ENCODE peak calls at places on chromosomes 3 and 15, in four cellular contexts. M, U, B and F are unnamed samples.

GRCh38 chr15:72844067-72844466 is 60.5 kb upstream of the ADPGK start:
- DNase-seq in M (no peak), U (no peak), B (no peak), F (no peak)

GRCh38 chr3:178558637-178559036 is 22.4 kb downstream of the KCNMB2 start:
- DNase-seq in B (peak; percentile 48), M (no peak), U (no peak), F (no peak)

GRCh38 chr3:87694678-87695077 is 364.1 kb downstream of the CGGBP1 start:
- DNase-seq in U (no peak), M (no peak), B (no peak), F (no peak)

GRCh38 chr15:82146990-82147461 is 101.2 kb upstream of the MEX3B start:
- DNase-seq in B (no peak), M (no peak), U (no peak), F (no peak)

GRCh38 chr3:34152641-34153040 is 354.2 kb downstream of the PDCD6IP start:
- DNase-seq in B (no peak), M (no peak), U (no peak), F (no peak)

GRCh38 chr3:29454326-29454725 is 173.5 kb downstream of the RBMS3 start:
- DNase-seq in U (no peak), B (no peak), M (no peak), F (no peak)

GRCh38 chr15:42591238-42591936 is 16.0 kb downstream of the STARD9 start:
- DNase-seq in B (no peak), M (no peak), U (no peak), F (no peak)

GRCh38 chr15:51054535-51054934 is 40.2 kb downstream of the TNFAIP8L3 start:
- DNase-seq in U (no peak), B (no peak), M (no peak), F (no peak)

GRCh38 chr3:127064391-127065137 is 81.6 kb downstream of the PLXNA1 start:
- DNase-seq in B (no peak), U (peak; percentile 55), M (no peak), F (no peak)

GRCh38 chr15:67133738-67134576 is 68.6 kb downstream of the SMAD3 start:
- DNase-seq in B (no peak), U (no peak), M (no peak), F (no peak)

GRCh38 chr15:93895976-93896770 is 335.2 kb upstream of the MCTP2 start:
- DNase-seq in U (no peak), B (no peak), M (no peak), F (no peak)

GRCh38 chr3:69189487-69189886 is 67.1 kb upstream of the LMOD3 start:
- DNase-seq in U (no peak), M (no peak), B (no peak), F (no peak)

GRCh38 chr3:31953091-31953490 is 28.0 kb downstream of the OSBPL10 start:
- DNase-seq in U (no peak), B (no peak), M (no peak), F (no peak)

GRCh38 chr3:183438749-183439148 is 10.3 kb upstream of the MCF2L2 start:
- DNase-seq in M (no peak), U (no peak), B (peak; percentile 21), F (no peak)

GRCh38 chr3:61562042-61562809 is 855 bp downstream of the PTPRG start:
- DNase-seq in U (no peak), B (no peak), M (no peak), F (peak; percentile 49)

GRCh38 chr3:128076783-128077624 is 24.8 kb downstream of the SEC61A1 start:
- DNase-seq in M (peak; percentile 48), B (no peak), U (no peak), F (peak; percentile 45)

GRCh38 chr15:70597056-70597603 is 166.2 kb downstream of the UACA start:
- DNase-seq in B (no peak), M (no peak), U (no peak), F (no peak)

GRCh38 chr15:92707880-92708551 is 52.4 kb upstream of the FAM174B start:
- DNase-seq in M (no peak), U (no peak), B (no peak), F (no peak)

GRCh38 chr15:48616216-48616615 is 29.3 kb downstream of the FBN1 start:
- DNase-seq in B (no peak), M (no peak), U (no peak), F (no peak)

GRCh38 chr3:39407259-39407629 is 724 bp downstream of the RPSA start:
- DNase-seq in U (no peak), B (no peak), M (no peak), F (no peak)

GRCh38 chr3:172938788-172939187 is 188.3 kb downstream of the ECT2 start:
- DNase-seq in B (no peak), U (no peak), M (no peak), F (no peak)

GRCh38 chr3:65837604-65838003 is 201.1 kb downstream of the MAGI1 start:
- DNase-seq in M (no peak), U (no peak), B (no peak), F (no peak)

GRCh38 chr3:65028024-65028423 is 340.2 kb upstream of the ADAMTS9 start:
- DNase-seq in U (no peak), M (no peak), B (no peak), F (no peak)

GRCh38 chr3:85516146-85516545 is 557.4 kb downstream of the CADM2 start:
- DNase-seq in U (no peak), B (no peak), M (no peak), F (no peak)

GRCh38 chr3:82048711-82049110 is 287.3 kb upstream of the GBE1 start:
- DNase-seq in B (no peak), M (no peak), U (no peak), F (no peak)

GRCh38 chr3:128997486-128997885 is 3.6 kb upstream of the CFAP92 start:
- DNase-seq in U (no peak), B (no peak), M (no peak), F (no peak)

GRCh38 chr3:104396974-104397669 is 969.6 kb upstream of the ALCAM start:
- DNase-seq in M (no peak), B (no peak), U (peak; percentile 33), F (no peak)